ENCODE peak calls at places on chromosome 16, in seven cellular contexts. W is NCI-H1694 treated with DMSO at 0.1 percent for 48 hours; Q is ecto neural progenitor cell; S is aorta; K is pons; H is fibroblast of the aortic adventitia; U is activated CD4-positive, alpha-beta T cell treated with anti-CD3 and anti-CD28 coated beads for 24 hours. Y is an unnamed sample.

GRCh38 chr16:48136547-48137360 is 19.0 kb downstream of the ABCC12 start:
- DNase-seq in W (no peak), Q (no peak), S (no peak), K (no peak), H (peak), U (no peak), Y (no peak)

GRCh38 chr16:8852534-8852933 is 16.3 kb downstream of the CARHSP1 start:
- DNase-seq in W (no peak), Q (no peak), S (peak), K (no peak), H (no peak), U (no peak), Y (no peak)

GRCh38 chr16:1771864-1772361 is 570 bp upstream of the NME3 start:
- DNase-seq in W (no peak), Q (no peak), S (no peak), K (no peak), H (no peak), U (no peak), Y (no peak)

GRCh38 chr16:89431616-89432015 is 58.7 kb downstream of the ANKRD11 start:
- DNase-seq in W (no peak), Q (no peak), S (no peak), K (no peak), H (no peak), U (no peak), Y (no peak)

GRCh38 chr16:53040788-53041187 is 11.9 kb downstream of the CHD9NB start:
- DNase-seq in W (no peak), Q (no peak), S (no peak), K (no peak), H (no peak), U (no peak), Y (no peak)

GRCh38 chr16:65959978-65960377 is 406.5 kb upstream of the CDH5 start:
- DNase-seq in W (no peak), Q (no peak), S (no peak), K (no peak), H (peak), U (no peak), Y (no peak)

GRCh38 chr16:87723224-87723619 is 42.6 kb downstream of the KLHDC4 start:
- DNase-seq in W (peak), Q (no peak), S (no peak), K (peak), H (peak), U (no peak), Y (no peak)

GRCh38 chr16:74770826-74771526 is 3.6 kb downstream of the FA2H start:
- DNase-seq in W (no peak), Q (no peak), S (no peak), K (no peak), H (no peak), U (no peak), Y (no peak)